ENCODE peak calls at places on chromosome 19, in nine cellular contexts. One of them, this sample, is unnamed.
A peak's percentile ranks its signal among the peaks of the same experiment; 100 is the strongest.

GRCh38 chr19:14536926-14537692 is 7.7 kb downstream of the TECR start:
- DNase-seq in Peyer's patch: peak; percentile 89
- DNase-seq in thoracic aorta: no peak
- DNase-seq in cardiac muscle cell: peak; percentile 82
- DNase-seq in right atrium auricular region: peak; percentile 76
- DNase-seq in heart right ventricle: peak; percentile 83
- DNase-seq in foreskin fibroblast: no peak
- DNase-seq in spleen: no peak
- DNase-seq in left ventricle myocardium inferior: peak; percentile 72
- DNase-seq in this sample: peak; percentile 46

GRCh38 chr19:46181386-46181774 is 33.3 kb downstream of the IGFL2 start:
- DNase-seq in Peyer's patch: no peak
- DNase-seq in thoracic aorta: no peak
- DNase-seq in cardiac muscle cell: no peak
- DNase-seq in right atrium auricular region: no peak
- DNase-seq in heart right ventricle: no peak
- DNase-seq in foreskin fibroblast: peak; percentile 20
- DNase-seq in spleen: no peak
- DNase-seq in left ventricle myocardium inferior: no peak
- DNase-seq in this sample: no peak

GRCh38 chr19:14102102-14102696 is 11.6 kb upstream of the SAMD1 start:
- DNase-seq in Peyer's patch: no peak
- DNase-seq in thoracic aorta: no peak
- DNase-seq in cardiac muscle cell: no peak
- DNase-seq in right atrium auricular region: no peak
- DNase-seq in heart right ventricle: no peak
- DNase-seq in foreskin fibroblast: no peak
- DNase-seq in spleen: no peak
- DNase-seq in left ventricle myocardium inferior: no peak
- DNase-seq in this sample: no peak

GRCh38 chr19:37872383-37872782 is 34.0 kb downstream of the WDR87 start:
- DNase-seq in Peyer's patch: no peak
- DNase-seq in thoracic aorta: no peak
- DNase-seq in cardiac muscle cell: no peak
- DNase-seq in right atrium auricular region: no peak
- DNase-seq in heart right ventricle: no peak
- DNase-seq in foreskin fibroblast: peak; percentile 14
- DNase-seq in spleen: no peak
- DNase-seq in left ventricle myocardium inferior: no peak
- DNase-seq in this sample: no peak

GRCh38 chr19:15684828-15685227 is 11.9 kb downstream of the CYP4F12 start:
- DNase-seq in Peyer's patch: no peak
- DNase-seq in thoracic aorta: no peak
- DNase-seq in cardiac muscle cell: no peak
- DNase-seq in right atrium auricular region: no peak
- DNase-seq in heart right ventricle: no peak
- DNase-seq in foreskin fibroblast: no peak
- DNase-seq in spleen: no peak
- DNase-seq in left ventricle myocardium inferior: no peak
- DNase-seq in this sample: no peak

GRCh38 chr19:28019371-28019770 is 1193.6 kb downstream of the UQCRFS1 start:
- DNase-seq in Peyer's patch: no peak
- DNase-seq in thoracic aorta: no peak
- DNase-seq in cardiac muscle cell: peak; percentile 67
- DNase-seq in right atrium auricular region: no peak
- DNase-seq in heart right ventricle: no peak
- DNase-seq in foreskin fibroblast: no peak
- DNase-seq in spleen: no peak
- DNase-seq in left ventricle myocardium inferior: no peak
- DNase-seq in this sample: no peak

GRCh38 chr19:54470276-54470887 is 2.7 kb downstream of the CDC42EP5 start:
- DNase-seq in Peyer's patch: no peak
- DNase-seq in thoracic aorta: no peak
- DNase-seq in cardiac muscle cell: no peak
- DNase-seq in right atrium auricular region: no peak
- DNase-seq in heart right ventricle: no peak
- DNase-seq in foreskin fibroblast: no peak
- DNase-seq in spleen: no peak
- DNase-seq in left ventricle myocardium inferior: no peak
- DNase-seq in this sample: no peak

GRCh38 chr19:14459703-14460102 is 15.5 kb downstream of the PTGER1 start:
- DNase-seq in Peyer's patch: no peak
- DNase-seq in thoracic aorta: no peak
- DNase-seq in cardiac muscle cell: no peak
- DNase-seq in right atrium auricular region: no peak
- DNase-seq in heart right ventricle: no peak
- DNase-seq in foreskin fibroblast: no peak
- DNase-seq in spleen: no peak
- DNase-seq in left ventricle myocardium inferior: no peak
- DNase-seq in this sample: no peak

GRCh38 chr19:43229315-43229714 is 23.9 kb upstream of the PSG4 start:
- DNase-seq in Peyer's patch: no peak
- DNase-seq in thoracic aorta: no peak
- DNase-seq in cardiac muscle cell: no peak
- DNase-seq in right atrium auricular region: no peak
- DNase-seq in heart right ventricle: no peak
- DNase-seq in foreskin fibroblast: no peak
- DNase-seq in spleen: no peak
- DNase-seq in left ventricle myocardium inferior: no peak
- DNase-seq in this sample: no peak

GRCh38 chr19:35671818-35672217 is 5.5 kb downstream of the UPK1A start:
- DNase-seq in Peyer's patch: no peak
- DNase-seq in thoracic aorta: no peak
- DNase-seq in cardiac muscle cell: no peak
- DNase-seq in right atrium auricular region: no peak
- DNase-seq in heart right ventricle: no peak
- DNase-seq in foreskin fibroblast: no peak
- DNase-seq in spleen: no peak
- DNase-seq in left ventricle myocardium inferior: no peak
- DNase-seq in this sample: no peak

GRCh38 chr19:32603961-32604360 is 23.0 kb downstream of the PDCD5 start:
- DNase-seq in Peyer's patch: no peak
- DNase-seq in thoracic aorta: no peak
- DNase-seq in cardiac muscle cell: no peak
- DNase-seq in right atrium auricular region: no peak
- DNase-seq in heart right ventricle: no peak
- DNase-seq in foreskin fibroblast: no peak
- DNase-seq in spleen: no peak
- DNase-seq in left ventricle myocardium inferior: no peak
- DNase-seq in this sample: peak; percentile 22

GRCh38 chr19:28386080-28386869 is 826.7 kb downstream of the UQCRFS1 start:
- DNase-seq in Peyer's patch: no peak
- DNase-seq in thoracic aorta: no peak
- DNase-seq in cardiac muscle cell: no peak
- DNase-seq in right atrium auricular region: no peak
- DNase-seq in heart right ventricle: no peak
- DNase-seq in foreskin fibroblast: no peak
- DNase-seq in spleen: no peak
- DNase-seq in left ventricle myocardium inferior: no peak
- DNase-seq in this sample: no peak

GRCh38 chr19:58059681-58060080 is 599 bp downstream of the ZNF135 start:
- DNase-seq in Peyer's patch: no peak
- DNase-seq in thoracic aorta: no peak
- DNase-seq in cardiac muscle cell: no peak
- DNase-seq in right atrium auricular region: no peak
- DNase-seq in heart right ventricle: no peak
- DNase-seq in foreskin fibroblast: no peak
- DNase-seq in spleen: no peak
- DNase-seq in left ventricle myocardium inferior: no peak
- DNase-seq in this sample: peak; percentile 22

GRCh38 chr19:46634656-46635218 is 1.3 kb downstream of the GNG8 start:
- DNase-seq in Peyer's patch: no peak
- DNase-seq in thoracic aorta: no peak
- DNase-seq in cardiac muscle cell: no peak
- DNase-seq in right atrium auricular region: no peak
- DNase-seq in heart right ventricle: no peak
- DNase-seq in foreskin fibroblast: no peak
- DNase-seq in spleen: peak; percentile 74
- DNase-seq in left ventricle myocardium inferior: no peak
- DNase-seq in this sample: no peak

GRCh38 chr19:49890349-49891311 is 6.1 kb downstream of the IL4I1 start:
- DNase-seq in Peyer's patch: peak; percentile 83
- DNase-seq in thoracic aorta: no peak
- DNase-seq in cardiac muscle cell: peak; percentile 64
- DNase-seq in right atrium auricular region: no peak
- DNase-seq in heart right ventricle: no peak
- DNase-seq in foreskin fibroblast: no peak
- DNase-seq in spleen: peak; percentile 89
- DNase-seq in left ventricle myocardium inferior: no peak
- DNase-seq in this sample: no peak

GRCh38 chr19:35229601-35230000 is 1.1 kb upstream of the FAM187B start:
- DNase-seq in Peyer's patch: peak; percentile 34
- DNase-seq in thoracic aorta: no peak
- DNase-seq in cardiac muscle cell: no peak
- DNase-seq in right atrium auricular region: peak; percentile 21
- DNase-seq in heart right ventricle: no peak
- DNase-seq in foreskin fibroblast: no peak
- DNase-seq in spleen: no peak
- DNase-seq in left ventricle myocardium inferior: no peak
- DNase-seq in this sample: no peak

GRCh38 chr19:17720487-17720839 is 1.2 kb downstream of the MAP1S start:
- DNase-seq in Peyer's patch: no peak
- DNase-seq in thoracic aorta: no peak
- DNase-seq in cardiac muscle cell: no peak
- DNase-seq in right atrium auricular region: no peak
- DNase-seq in heart right ventricle: no peak
- DNase-seq in foreskin fibroblast: no peak
- DNase-seq in spleen: no peak
- DNase-seq in left ventricle myocardium inferior: no peak
- DNase-seq in this sample: no peak

DNA sequence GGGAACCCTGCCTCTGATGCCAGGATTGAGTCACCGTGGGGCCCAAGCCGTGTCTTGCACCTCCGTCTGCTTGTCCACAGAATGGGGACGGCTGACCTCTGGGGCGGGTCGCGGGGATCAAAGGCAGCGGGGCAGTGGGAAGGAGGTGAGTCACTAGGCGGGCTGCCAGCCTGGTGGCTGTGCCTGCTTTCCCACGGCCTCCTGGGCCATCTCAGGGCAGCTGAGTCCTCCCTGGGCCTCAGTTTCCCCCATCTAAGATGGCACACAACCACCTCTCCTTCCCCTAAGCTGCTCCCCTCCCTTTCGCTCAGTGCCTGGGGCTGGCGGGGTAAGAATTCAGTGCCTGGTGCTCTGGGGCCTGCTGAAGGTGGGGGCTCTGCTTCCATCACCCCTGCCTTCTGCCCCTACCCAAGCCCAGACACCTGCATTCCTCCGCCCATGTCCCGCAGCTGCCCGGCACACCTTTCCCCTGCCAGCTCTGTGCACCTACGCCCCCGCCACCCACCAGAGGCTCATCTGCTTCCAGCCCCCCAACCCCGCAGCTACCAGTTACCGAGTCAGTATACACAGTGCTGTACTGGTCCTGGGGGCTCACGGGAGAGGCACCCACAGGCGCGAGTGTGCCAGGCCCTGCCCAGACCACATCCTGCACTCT is 3.5 kb downstream of the MKNK2 start:
- DNase-seq in Peyer's patch: peak; percentile 87
- DNase-seq in thoracic aorta: no peak
- DNase-seq in cardiac muscle cell: no peak
- DNase-seq in right atrium auricular region: no peak
- DNase-seq in heart right ventricle: no peak
- DNase-seq in foreskin fibroblast: peak; percentile 41
- DNase-seq in spleen: peak; percentile 79
- DNase-seq in left ventricle myocardium inferior: no peak
- DNase-seq in this sample: peak; percentile 93
- H3K4me3 ChIP-seq in Peyer's patch: peak overlapping the region; percentile 99
- H3K4me3 ChIP-seq in thoracic aorta: peak overlapping the region; percentile 96
- H3K4me3 ChIP-seq in cardiac muscle cell: no peak overlapping the region
- H3K4me3 ChIP-seq in right atrium auricular region: no peak overlapping the region
- H3K4me3 ChIP-seq in heart right ventricle: no peak overlapping the region
- H3K4me3 ChIP-seq in foreskin fibroblast: no peak overlapping the region
- H3K4me3 ChIP-seq in spleen: peak overlapping the region; percentile 7
- H3K4me3 ChIP-seq in left ventricle myocardium inferior: peak overlapping the region; percentile 96
- H3K4me3 ChIP-seq in this sample: peak overlapping the region; percentile 97

GRCh38 chr19:2533072-2533425 is 57.1 kb downstream of the GADD45B start:
- DNase-seq in Peyer's patch: no peak
- DNase-seq in thoracic aorta: no peak
- DNase-seq in cardiac muscle cell: no peak
- DNase-seq in right atrium auricular region: no peak
- DNase-seq in heart right ventricle: no peak
- DNase-seq in foreskin fibroblast: no peak
- DNase-seq in spleen: no peak
- DNase-seq in left ventricle myocardium inferior: no peak
- DNase-seq in this sample: peak; percentile 4
- TF ChIP-seq CTCF in Peyer's patch: no peak
- TF ChIP-seq CTCF in thoracic aorta: no peak
- TF ChIP-seq CTCF in cardiac muscle cell: no peak
- TF ChIP-seq CTCF in right atrium auricular region: no peak
- TF ChIP-seq CTCF in heart right ventricle: no peak
- TF ChIP-seq CTCF in foreskin fibroblast: no peak
- TF ChIP-seq CTCF in spleen: no peak
- TF ChIP-seq CTCF in left ventricle myocardium inferior: no peak
- TF ChIP-seq CTCF in this sample: no peak

DNA sequence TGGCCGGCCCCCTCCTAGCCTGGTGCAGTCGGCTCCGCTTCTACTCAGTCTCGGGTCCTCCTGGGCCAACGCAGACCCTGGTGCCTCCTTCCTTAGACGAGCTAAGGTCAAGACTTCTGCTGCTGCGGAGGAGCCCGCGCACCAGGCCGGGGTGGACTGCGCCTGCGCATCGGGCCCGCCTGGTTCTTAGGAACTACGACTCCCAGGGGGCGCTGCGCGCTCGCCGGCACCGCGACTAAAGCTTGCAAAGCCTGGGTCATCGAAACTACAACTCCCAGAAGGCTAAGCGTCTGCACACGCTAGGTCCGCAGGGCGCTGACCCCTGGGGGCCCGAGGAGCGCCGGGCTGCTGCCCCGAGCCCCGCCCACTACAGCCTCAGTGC is at the start of gene ZNF835:
- DNase-seq in Peyer's patch: peak; percentile 96
- DNase-seq in thoracic aorta: peak; percentile 60
- DNase-seq in cardiac muscle cell: peak; percentile 57
- DNase-seq in right atrium auricular region: peak; percentile 93
- DNase-seq in heart right ventricle: peak; percentile 95
- DNase-seq in foreskin fibroblast: peak; percentile 2
- DNase-seq in spleen: peak; percentile 94
- DNase-seq in left ventricle myocardium inferior: peak; percentile 97
- DNase-seq in this sample: peak; percentile 96
- H3K4me3 ChIP-seq in Peyer's patch: peak within 1 kb of the TSS; percentile 63
- H3K4me3 ChIP-seq in thoracic aorta: peak within 1 kb of the TSS; percentile 78
- H3K4me3 ChIP-seq in cardiac muscle cell: peak within 1 kb of the TSS; percentile 14
- H3K4me3 ChIP-seq in right atrium auricular region: peak within 1 kb of the TSS; percentile 71
- H3K4me3 ChIP-seq in heart right ventricle: peak within 1 kb of the TSS; percentile 73
- H3K4me3 ChIP-seq in foreskin fibroblast: peak within 1 kb of the TSS; percentile 30
- H3K4me3 ChIP-seq in spleen: peak within 1 kb of the TSS; percentile 64
- H3K4me3 ChIP-seq in left ventricle myocardium inferior: peak within 1 kb of the TSS; percentile 89
- H3K4me3 ChIP-seq in this sample: peak within 1 kb of the TSS; percentile 82

DNA sequence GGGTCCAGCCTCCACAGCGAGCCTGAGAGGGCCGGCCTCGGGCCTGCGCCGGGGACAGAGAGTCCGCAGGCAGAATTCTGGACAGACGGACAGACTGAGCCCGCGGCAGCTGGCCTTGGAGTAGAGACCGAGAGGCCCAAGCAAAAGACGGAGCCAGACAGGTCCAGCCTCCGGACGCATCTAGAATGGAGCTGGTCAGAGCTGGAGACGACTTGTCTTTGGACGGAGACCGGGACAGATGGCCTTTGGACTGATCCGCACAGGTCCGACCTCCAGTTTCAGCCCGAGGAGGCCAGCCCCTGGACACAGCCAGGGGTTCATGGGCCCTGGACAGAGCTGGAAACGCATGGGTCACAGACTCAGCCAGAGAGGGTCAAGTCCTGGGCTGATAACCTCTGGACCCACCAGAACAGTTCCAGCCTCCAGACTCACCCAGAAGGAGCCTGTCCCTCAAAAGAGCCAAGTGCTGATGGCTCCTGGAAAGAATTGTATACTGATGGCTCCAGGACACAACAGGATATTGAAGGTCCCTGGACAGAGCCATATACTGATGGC is 490 bp downstream of the ITPKC start:
- DNase-seq in Peyer's patch: peak; percentile 69
- DNase-seq in thoracic aorta: no peak
- DNase-seq in cardiac muscle cell: no peak
- DNase-seq in right atrium auricular region: no peak
- DNase-seq in heart right ventricle: peak; percentile 40
- DNase-seq in foreskin fibroblast: no peak
- DNase-seq in spleen: no peak
- DNase-seq in left ventricle myocardium inferior: no peak
- DNase-seq in this sample: no peak
- TF ChIP-seq CTCF in Peyer's patch: no peak
- TF ChIP-seq CTCF in thoracic aorta: no peak
- TF ChIP-seq CTCF in cardiac muscle cell: no peak
- TF ChIP-seq CTCF in right atrium auricular region: no peak
- TF ChIP-seq CTCF in heart right ventricle: no peak
- TF ChIP-seq CTCF in foreskin fibroblast: no peak
- TF ChIP-seq CTCF in spleen: no peak
- TF ChIP-seq CTCF in left ventricle myocardium inferior: no peak
- TF ChIP-seq CTCF in this sample: no peak